ENCODE peak calls at places on chromosomes 16 and 17, in eight cellular contexts. J is ecto neural progenitor cell, C is left cardiac atrium, F is left ventricle myocardium superior, W is H54, V is fibroblast of the conjunctiva, P is HEK293T, Q is OCI-M1. Y is an unnamed sample.

GRCh38 chr17:57040571-57040970 is 44.5 kb upstream of the AKAP1 start:
- DNase-seq in J (no peak), C (no peak), F (no peak), W (no peak), V (no peak), P (no peak), Q (no peak), Y (no peak)

GRCh38 chr17:77863814-77864161 is 94.7 kb upstream of the TNRC6C start:
- DNase-seq in J (no peak), C (peak), F (peak), W (no peak), V (no peak), P (no peak), Q (peak), Y (no peak)

GRCh38 chr16:74752258-74752657 is 22.4 kb downstream of the FA2H start:
- DNase-seq in J (no peak), C (no peak), F (no peak), W (no peak), V (no peak), P (no peak), Q (no peak), Y (no peak)

GRCh38 chr17:8137645-8138342 is 13.9 kb upstream of the HES7 start:
- DNase-seq in J (no peak), C (no peak), F (no peak), W (no peak), V (no peak), P (no peak), Q (no peak), Y (no peak)

GRCh38 chr17:69335018-69335417 is 8.1 kb upstream of the ABCA5 start:
- DNase-seq in J (no peak), C (no peak), F (no peak), W (no peak), V (peak), P (peak), Q (peak), Y (peak)

GRCh38 chr17:74739227-74739831 is 2.3 kb downstream of the RAB37 start:
- DNase-seq in J (no peak), C (no peak), F (no peak), W (no peak), V (no peak), P (no peak), Q (no peak), Y (no peak)

GRCh38 chr16:19135896-19136438 is 22.2 kb downstream of the ITPRIPL2 start:
- DNase-seq in J (no peak), C (peak), F (peak), W (no peak), V (no peak), P (no peak), Q (no peak), Y (no peak)

GRCh38 chr16:73036074-73036826 is 11.7 kb downstream of the ZFHX3 start:
- DNase-seq in J (peak), C (no peak), F (no peak), W (no peak), V (no peak), P (no peak), Q (no peak), Y (no peak)

GRCh38 chr17:57294075-57294474 is 37.8 kb downstream of the MSI2 start:
- DNase-seq in J (no peak), C (no peak), F (no peak), W (no peak), V (no peak), P (no peak), Q (no peak), Y (no peak)

GRCh38 chr17:34862384-34862783 is 98.9 kb downstream of the CCT6B start:
- DNase-seq in J (no peak), C (no peak), F (no peak), W (no peak), V (no peak), P (no peak), Q (no peak), Y (no peak)

GRCh38 chr17:19433240-19433639 is 22.2 kb downstream of the RNF112 start:
- DNase-seq in J (no peak), C (no peak), F (no peak), W (no peak), V (no peak), P (no peak), Q (no peak), Y (no peak)

GRCh38 chr16:14501331-14502255 is 128.5 kb downstream of the PARN start:
- DNase-seq in J (peak), C (peak), F (peak), W (peak), V (peak), P (peak), Q (peak), Y (peak)

GRCh38 chr17:66281671-66282369 is 20.6 kb upstream of the PRKCA start:
- DNase-seq in J (peak), C (no peak), F (no peak), W (no peak), V (peak), P (no peak), Q (no peak), Y (no peak)

GRCh38 chr16:57000271-57001025 is 11.1 kb downstream of the NLRC5 start:
- DNase-seq in J (no peak), C (peak), F (peak), W (peak), V (peak), P (no peak), Q (no peak), Y (peak)

GRCh38 chr17:48470388-48471034 is 40.5 kb upstream of the SKAP1 start:
- DNase-seq in J (no peak), C (no peak), F (no peak), W (no peak), V (no peak), P (no peak), Q (no peak), Y (no peak)

GRCh38 chr16:69057400-69058378 is 47.8 kb upstream of the HAS3 start:
- DNase-seq in J (no peak), C (no peak), F (no peak), W (peak), V (peak), P (no peak), Q (no peak), Y (peak)

GRCh38 chr16:86565181-86565631 is 1.4 kb upstream of the FOXC2 start:
- DNase-seq in J (no peak), C (no peak), F (no peak), W (no peak), V (no peak), P (no peak), Q (no peak), Y (no peak)

Y was measured in dermis microvascular lymphatic vessel endothelial cell.